ENCODE peak calls at places on chromosomes 4 and X, in eight cellular contexts. J is T-cell; C is Caco-2; F is NCI-H187 treated with DMSO at 0.1 percent for 48 hours; Z is renal cortical epithelial cell; W is ecto neural progenitor cell; M is activated CD8-positive, alpha-beta memory T cell treated with anti-CD3 and anti-CD28 coated beads for 1 hour; B is T-helper 1 cell. L is an unnamed sample.
A peak's percentile ranks its signal among the peaks of the same experiment; 100 is the strongest.

GRCh38 chrX:39753296-39753996 is 344.3 kb downstream of the BCOR start:
- DNase-seq in J (no peak), C (peak; percentile 66), F (no peak), Z (peak; percentile 35), W (no peak), M (no peak), B (no peak), L (no peak)

GRCh38 chrX:154548028-154548316 is 552 bp downstream of the IKBKG start:
- DNase-seq in J (no peak), C (no peak), F (no peak), Z (no peak), W (no peak), M (no peak), B (no peak), L (no peak)

GRCh38 chrX:35696760-35697234 is 101.3 kb upstream of the MAGEB16 start:
- DNase-seq in J (no peak), C (no peak), F (no peak), Z (peak; percentile 91), W (no peak), M (no peak), B (no peak), L (no peak)

GRCh38 chr4:1285790-1286553 is 3.7 kb upstream of the MAEA start:
- DNase-seq in J (peak; percentile 32), C (no peak), F (no peak), Z (no peak), W (peak; percentile 87), M (no peak), B (peak; percentile 28), L (no peak)

GRCh38 chr4:706834-707598 is 1.4 kb downstream of the PCGF3 start:
- DNase-seq in J (no peak), C (peak; percentile 26), F (no peak), Z (no peak), W (no peak), M (no peak), B (no peak), L (no peak)

GRCh38 chr4:93199492-93199891 is 629.1 kb upstream of the ATOH1 start:
- DNase-seq in J (no peak), C (no peak), F (peak; percentile 80), Z (peak; percentile 51), W (peak; percentile 52), M (no peak), B (no peak), L (peak; percentile 8)

GRCh38 chr4:151325320-151326246 is at the start of gene SH3D19:
- DNase-seq in J (no peak), C (peak; percentile 90), F (no peak), Z (peak; percentile 40), W (peak; percentile 84), M (no peak), B (no peak), L (no peak)

GRCh38 chr4:20305976-20306375 is 54.3 kb downstream of the SLIT2 start:
- DNase-seq in J (no peak), C (no peak), F (peak; percentile 30), Z (peak; percentile 62), W (no peak), M (no peak), B (no peak), L (no peak)

GRCh38 chr4:6437682-6438264 is 34.6 kb downstream of the PPP2R2C start:
- DNase-seq in J (no peak), C (no peak), F (no peak), Z (no peak), W (no peak), M (no peak), B (no peak), L (no peak)

GRCh38 chrX:109472939-109473713 is 8.8 kb downstream of the GUCY2F start:
- DNase-seq in J (no peak), C (no peak), F (no peak), Z (peak; percentile 55), W (peak; percentile 57), M (no peak), B (no peak), L (no peak)

GRCh38 chr4:140789752-140790151 is 33.6 kb upstream of the TBC1D9 start:
- DNase-seq in J (no peak), C (no peak), F (no peak), Z (peak; percentile 3), W (no peak), M (no peak), B (no peak), L (no peak)